ENCODE peak calls at places on chromosomes 11 and 22, in five cellular contexts. W is endothelial cell of umbilical vein; Y is HCT116; V is CD8-positive, alpha-beta memory T cell; J is SJSA1. Z is an unnamed sample.

GRCh38 chr11:459511-460220 is 9.6 kb downstream of the PTDSS2 start:
- DNase-seq in W (no peak), Y (no peak), V (no peak), J (no peak), Z (no peak)

GRCh38 chr11:119803139-119803538 is 74.1 kb upstream of the NECTIN1 start:
- DNase-seq in W (no peak), Y (no peak), V (no peak), J (no peak), Z (no peak)

GRCh38 chr11:9313648-9314290 is 624 bp downstream of the TMEM41B start:
- DNase-seq in W (peak; percentile 59), Y (no peak), V (peak; percentile 7), J (no peak), Z (peak; percentile 27)

GRCh38 chr22:45268958-45269844 is 15.5 kb upstream of the UPK3A start:
- DNase-seq in W (peak; percentile 62), Y (no peak), V (peak; percentile 91), J (peak; percentile 83), Z (peak; percentile 49)

GRCh38 chr11:1226981-1227550 is 4.2 kb downstream of the MUC5B start:
- DNase-seq in W (no peak), Y (no peak), V (no peak), J (no peak), Z (no peak)

GRCh38 chr11:125261471-125262087 is 97.0 kb downstream of the PKNOX2 start:
- DNase-seq in W (no peak), Y (no peak), V (no peak), J (no peak), Z (peak; percentile 27)

GRCh38 chr22:45837507-45837906 is 139.5 kb downstream of the WNT7B start:
- DNase-seq in W (no peak), Y (no peak), V (no peak), J (no peak), Z (no peak)

GRCh38 chr22:22884888-22885840 is 2.5 kb upstream of the IGLL5 start:
- DNase-seq in W (no peak), Y (no peak), V (no peak), J (peak; percentile 23), Z (no peak)

GRCh38 chr11:77206264-77207018 is 78.4 kb downstream of the MYO7A start:
- DNase-seq in W (no peak), Y (no peak), V (no peak), J (no peak), Z (no peak)

GRCh38 chr11:46918778-46919513 is 596 bp upstream of the LRP4 start:
- DNase-seq in W (no peak), Y (no peak), V (no peak), J (no peak), Z (no peak)

GRCh38 chr11:121105063-121105480 is 4.0 kb downstream of the TECTA start:
- DNase-seq in W (peak; percentile 11), Y (no peak), V (no peak), J (no peak), Z (peak; percentile 70)

GRCh38 chr11:133705873-133706272 is 139.4 kb downstream of the SPATA19 start:
- DNase-seq in W (no peak), Y (no peak), V (no peak), J (no peak), Z (no peak)

GRCh38 chr11:60118333-60118732 is 29.9 kb downstream of the MS4A2 start:
- DNase-seq in W (peak; percentile 63), Y (no peak), V (no peak), J (no peak), Z (no peak)

GRCh38 chr22:19689408-19689807 is 24.9 kb upstream of the SEPTIN5 start:
- DNase-seq in W (no peak), Y (no peak), V (no peak), J (peak; percentile 33), Z (peak; percentile 32)
- H3K27me3 ChIP-seq in W (peaks cover 5% of the 10 kb centered on the region), Y (no peaks in the 10 kb centered on the region), V (peaks cover 4% of the 10 kb centered on the region), J (no peaks in the 10 kb centered on the region), Z (peaks cover 4% of the 10 kb centered on the region)

DNA sequence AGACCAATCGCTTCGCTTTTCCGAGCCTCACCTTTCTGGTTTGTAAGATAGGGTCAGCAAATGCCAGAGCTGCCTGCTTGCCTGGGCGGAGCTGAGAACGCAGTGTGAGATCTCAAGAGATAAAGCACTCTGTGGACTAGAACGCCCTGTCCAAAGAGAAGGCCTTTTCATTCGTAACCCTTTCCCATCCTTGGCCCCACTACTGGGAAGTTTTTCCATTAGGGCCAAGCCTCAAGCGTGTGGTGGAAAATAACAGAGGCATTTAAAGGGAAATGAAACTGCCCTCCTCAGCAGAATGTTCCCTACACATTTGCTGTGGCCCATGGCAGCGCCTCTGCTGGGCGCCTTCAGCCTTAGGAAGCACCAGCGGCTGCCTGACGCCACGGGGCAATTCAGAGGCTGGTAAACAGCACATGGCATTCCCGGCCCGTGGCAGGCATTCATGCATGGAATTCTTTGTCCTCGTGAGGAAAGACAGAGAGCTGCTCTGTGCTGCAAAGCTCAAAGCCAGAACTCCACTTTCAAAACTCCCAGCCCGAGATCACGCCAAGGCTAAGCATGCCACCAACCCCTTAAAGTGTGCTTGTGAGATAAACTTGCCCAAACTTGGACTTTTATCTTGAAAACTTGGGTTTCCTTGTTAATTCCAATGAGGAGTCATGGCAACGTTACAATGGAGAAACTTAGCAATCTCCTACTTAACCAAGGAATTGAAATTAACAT is 38.1 kb downstream of the AHNAK start:
- DNase-seq in W (peak; percentile 86), Y (peak; percentile 39), V (no peak), J (peak; percentile 95), Z (peak; percentile 59)
- H3K4me3 ChIP-seq in W (no peak overlapping the region), Y (peak overlapping the region; percentile 28), V (no peak overlapping the region), J (no peak overlapping the region), Z (no peak overlapping the region)

GRCh38 chr22:48300877-48301276 is 1526.8 kb downstream of the BRD1 start:
- DNase-seq in W (no peak), Y (no peak), V (no peak), J (no peak), Z (no peak)
- H3K27me3 ChIP-seq in W (no peaks in the 10 kb centered on the region), Y (peaks cover 2% of the 10 kb centered on the region), V (no peaks in the 10 kb centered on the region), J (peaks cover 6% of the 10 kb centered on the region), Z (no peaks in the 10 kb centered on the region)

DNA sequence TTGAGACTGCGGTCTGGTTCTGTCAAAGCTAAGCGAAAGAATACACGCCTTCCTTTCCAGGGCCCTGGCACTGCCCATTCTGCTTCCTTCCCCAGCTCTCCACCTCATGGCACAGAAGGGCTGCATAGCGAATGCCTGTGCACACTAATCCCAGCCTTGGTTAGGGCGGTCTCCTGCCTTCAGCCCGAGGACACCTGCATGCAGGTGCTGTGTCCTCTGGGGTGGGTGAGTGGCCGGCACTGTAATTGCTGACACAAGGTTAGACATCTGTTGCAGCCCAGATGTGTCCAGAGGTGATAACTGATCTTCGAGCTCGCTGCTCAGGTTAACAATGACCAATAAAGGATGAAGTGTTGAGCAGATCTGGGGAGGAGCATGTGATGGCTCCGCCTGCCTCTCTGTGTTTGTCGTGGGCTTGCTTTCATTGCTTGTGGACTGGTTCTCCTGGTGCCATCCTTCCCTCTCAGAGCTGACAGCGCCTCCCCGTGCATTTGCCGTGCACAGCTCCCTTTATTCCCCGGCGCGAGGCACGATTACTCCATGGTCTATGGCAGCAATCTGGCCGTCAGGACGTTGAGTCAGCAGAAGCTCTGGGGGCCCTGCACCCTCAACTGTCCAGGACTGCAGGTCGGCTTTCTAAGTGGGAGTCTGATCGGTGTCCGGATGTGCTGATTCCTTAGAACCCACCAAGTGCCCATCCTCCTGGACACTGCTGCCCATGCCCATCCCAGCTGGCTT is 1088.2 kb downstream of the BRD1 start:
- DNase-seq in W (no peak), Y (no peak), V (no peak), J (no peak), Z (no peak)
- H3K4me3 ChIP-seq in W (no peak overlapping the region), Y (no peak overlapping the region), V (no peak overlapping the region), J (no peak overlapping the region), Z (no peak overlapping the region)

GRCh38 chr22:29477919-29478318 is 2.1 kb upstream of the NEFH start:
- DNase-seq in W (no peak), Y (no peak), V (no peak), J (no peak), Z (no peak)

GRCh38 chr22:29476116-29476515 is 3.9 kb upstream of the NEFH start:
- DNase-seq in W (no peak), Y (no peak), V (no peak), J (no peak), Z (no peak)

GRCh38 chr22:29473001-29473400 is 7.0 kb upstream of the NEFH start:
- DNase-seq in W (no peak), Y (no peak), V (no peak), J (no peak), Z (no peak)

GRCh38 chr22:29478326-29479276 is 1.4 kb upstream of the NEFH start:
- DNase-seq in W (peak; percentile 14), Y (no peak), V (no peak), J (no peak), Z (no peak)

DNA sequence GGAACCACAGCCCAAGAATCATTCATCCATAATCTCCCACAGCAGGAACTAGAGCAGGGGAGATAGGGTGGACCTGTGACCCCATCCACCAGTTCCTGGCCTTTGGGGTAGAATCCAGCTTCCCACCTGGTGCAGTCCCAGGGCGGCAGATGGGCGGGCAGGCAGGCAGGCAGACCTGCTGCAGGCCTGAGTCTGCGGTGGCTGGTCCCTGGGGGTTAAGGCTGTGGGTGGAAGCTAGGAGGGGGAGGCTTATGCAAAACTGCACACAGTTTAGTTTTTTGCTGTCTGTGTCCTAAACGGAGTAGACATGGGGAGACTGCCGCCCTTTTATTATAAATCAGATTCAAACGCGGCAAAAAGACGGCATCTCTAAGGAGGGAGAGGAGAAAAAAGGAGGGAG is 4.5 kb upstream of the NEFH start:
- DNase-seq in W (no peak), Y (no peak), V (no peak), J (no peak), Z (no peak)
- H3K27me3 ChIP-seq in W (peaks cover 36% of the 10 kb centered on the region), Y (no peaks in the 10 kb centered on the region), V (peaks cover 11% of the 10 kb centered on the region), J (peaks cover 52% of the 10 kb centered on the region), Z (peaks cover 23% of the 10 kb centered on the region)

DNA sequence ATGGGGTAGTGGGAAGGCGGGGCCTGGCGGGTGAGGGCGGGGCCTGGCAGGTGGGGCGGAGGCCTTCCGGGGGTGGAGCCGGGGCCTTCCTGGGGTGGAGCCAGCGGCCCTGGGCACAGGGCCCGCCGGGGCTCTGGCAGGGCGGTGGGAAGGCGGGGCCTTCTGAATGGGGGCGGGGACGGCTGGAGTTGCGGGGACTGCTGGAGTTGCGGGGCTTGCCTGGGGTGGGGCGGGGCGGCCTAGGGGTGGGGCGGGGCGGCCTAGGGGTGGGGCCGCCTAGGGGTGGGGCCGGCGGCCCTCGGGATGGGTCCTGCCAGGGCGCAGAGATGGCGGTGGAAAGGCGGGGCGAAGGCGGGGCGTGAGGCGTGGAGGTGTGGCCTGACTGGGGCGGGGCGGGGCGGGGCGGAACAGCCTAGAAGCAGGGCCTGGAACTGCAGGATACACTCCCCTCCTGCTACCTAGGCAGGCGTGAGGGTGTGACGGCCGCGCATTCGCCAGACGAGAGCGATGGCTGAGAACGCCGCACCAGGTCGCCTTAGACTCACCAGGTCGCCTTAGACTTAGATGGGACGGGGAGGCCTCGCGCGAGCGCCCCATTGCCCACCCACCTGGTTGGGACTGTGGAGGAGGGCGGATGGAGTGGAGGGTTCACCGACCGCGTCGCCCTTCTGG is 19.3 kb downstream of the RRP7A start:
- DNase-seq in W (peak; percentile 55), Y (peak; percentile 13), V (peak; percentile 72), J (peak; percentile 71), Z (peak; percentile 73)
- H3K4me3 ChIP-seq in W (no peak overlapping the region), Y (no peak overlapping the region), V (peak overlapping the region; percentile 49), J (no peak overlapping the region), Z (peak overlapping the region; percentile 34)